ENCODE peak calls at places on chromosomes 4 and X, in eight cellular contexts. One of them, this sample, is unnamed.

GRCh38 chr4:39565925-39566630 is 38.8 kb upstream of the UGDH start:
- DNase-seq in tibial artery: no peak
- DNase-seq in GM06990: no peak
- DNase-seq in aorta: no peak
- DNase-seq in fibroblast of lung: peak
- DNase-seq in GM12865: no peak
- DNase-seq in lower leg skin: no peak
- DNase-seq in fibroblast of villous mesenchyme: peak
- DNase-seq in this sample: peak

GRCh38 chr4:30879841-30880240 is 159.7 kb downstream of the PCDH7 start:
- DNase-seq in GM06990: no peak
- DNase-seq in GM12865: no peak
- DNase-seq in lower leg skin: no peak
- DNase-seq in fibroblast of villous mesenchyme: no peak
- DNase-seq in aorta: no peak
- DNase-seq in tibial artery: no peak
- DNase-seq in fibroblast of lung: peak
- DNase-seq in this sample: no peak

GRCh38 chr4:52201705-52202104 is 150.6 kb downstream of the SPATA18 start:
- DNase-seq in fibroblast of lung: no peak
- DNase-seq in GM06990: no peak
- DNase-seq in GM12865: no peak
- DNase-seq in lower leg skin: no peak
- DNase-seq in fibroblast of villous mesenchyme: no peak
- DNase-seq in aorta: no peak
- DNase-seq in tibial artery: no peak
- DNase-seq in this sample: no peak

GRCh38 chrX:133923113-133923512 is 62.3 kb downstream of the GPC3 start:
- DNase-seq in GM12865: peak
- DNase-seq in lower leg skin: no peak
- DNase-seq in tibial artery: no peak
- DNase-seq in fibroblast of lung: no peak
- DNase-seq in aorta: no peak
- DNase-seq in fibroblast of villous mesenchyme: peak
- DNase-seq in GM06990: no peak
- DNase-seq in this sample: no peak

GRCh38 chrX:56726609-56727008 is 2.4 kb upstream of the NBDY start:
- DNase-seq in GM12865: peak
- DNase-seq in aorta: no peak
- DNase-seq in fibroblast of lung: peak
- DNase-seq in lower leg skin: peak
- DNase-seq in tibial artery: no peak
- DNase-seq in fibroblast of villous mesenchyme: peak
- DNase-seq in GM06990: no peak
- DNase-seq in this sample: no peak

GRCh38 chr4:70471897-70472296 is at the start of gene MUC7:
- DNase-seq in fibroblast of lung: no peak
- DNase-seq in aorta: no peak
- DNase-seq in tibial artery: no peak
- DNase-seq in lower leg skin: no peak
- DNase-seq in GM06990: no peak
- DNase-seq in fibroblast of villous mesenchyme: no peak
- DNase-seq in GM12865: no peak
- DNase-seq in this sample: no peak

GRCh38 chrX:133633162-133633561 is 217.9 kb upstream of the GPC4 start:
- DNase-seq in lower leg skin: no peak
- DNase-seq in tibial artery: no peak
- DNase-seq in fibroblast of lung: no peak
- DNase-seq in aorta: no peak
- DNase-seq in GM06990: no peak
- DNase-seq in fibroblast of villous mesenchyme: no peak
- DNase-seq in GM12865: no peak
- DNase-seq in this sample: no peak

GRCh38 chr4:108006361-108006760 is 16.7 kb downstream of the HADH start:
- DNase-seq in lower leg skin: no peak
- DNase-seq in aorta: no peak
- DNase-seq in fibroblast of villous mesenchyme: no peak
- DNase-seq in GM12865: no peak
- DNase-seq in fibroblast of lung: peak
- DNase-seq in tibial artery: no peak
- DNase-seq in GM06990: no peak
- DNase-seq in this sample: no peak

GRCh38 chr4:17310269-17310652 is 201.6 kb downstream of the QDPR start:
- DNase-seq in lower leg skin: no peak
- DNase-seq in tibial artery: no peak
- DNase-seq in fibroblast of villous mesenchyme: peak
- DNase-seq in fibroblast of lung: peak
- DNase-seq in GM06990: no peak
- DNase-seq in GM12865: peak
- DNase-seq in aorta: no peak
- DNase-seq in this sample: no peak

GRCh38 chr4:47050986-47051725 is 19.8 kb downstream of the GABRB1 start:
- DNase-seq in fibroblast of villous mesenchyme: peak
- DNase-seq in tibial artery: no peak
- DNase-seq in aorta: no peak
- DNase-seq in GM12865: no peak
- DNase-seq in fibroblast of lung: no peak
- DNase-seq in lower leg skin: no peak
- DNase-seq in GM06990: no peak
- DNase-seq in this sample: no peak

DNA sequence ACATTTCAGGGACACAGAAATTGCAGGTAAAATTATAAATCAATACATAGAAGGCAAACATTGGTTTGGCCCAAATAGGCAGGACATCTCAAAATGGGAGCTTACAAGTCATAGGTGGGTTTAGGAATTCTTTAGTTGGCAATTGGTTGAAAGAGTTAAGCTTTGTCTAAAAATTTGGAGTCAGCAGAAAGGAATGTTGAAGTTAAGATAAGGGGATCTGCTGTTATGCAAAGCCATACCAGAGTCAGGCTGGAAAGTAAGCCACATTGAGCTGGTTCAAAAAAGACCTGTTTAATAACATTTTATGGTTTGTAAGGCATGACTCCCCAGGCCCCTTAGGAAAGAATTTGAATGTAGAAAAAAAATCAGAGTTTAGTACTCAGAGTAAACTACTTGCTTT is 92.6 kb downstream of the IL13RA2 start:
- DNase-seq in lower leg skin: no peak
- DNase-seq in fibroblast of lung: peak
- DNase-seq in aorta: no peak
- DNase-seq in GM12865: no peak
- DNase-seq in GM06990: no peak
- DNase-seq in tibial artery: no peak
- DNase-seq in fibroblast of villous mesenchyme: peak
- DNase-seq in this sample: peak
- H3K4me3 ChIP-seq in lower leg skin: no peak
- H3K4me3 ChIP-seq in fibroblast of lung: no peak
- H3K4me3 ChIP-seq in aorta: no peak
- H3K4me3 ChIP-seq in GM12865: no peak
- H3K4me3 ChIP-seq in GM06990: no peak
- H3K4me3 ChIP-seq in tibial artery: no peak
- H3K4me3 ChIP-seq in fibroblast of villous mesenchyme: no peak
- H3K4me3 ChIP-seq in this sample: no peak

GRCh38 chr4:90317785-90318184 is 190.6 kb downstream of the CCSER1 start:
- DNase-seq in fibroblast of lung: peak
- DNase-seq in fibroblast of villous mesenchyme: peak
- DNase-seq in tibial artery: no peak
- DNase-seq in lower leg skin: no peak
- DNase-seq in GM06990: no peak
- DNase-seq in GM12865: no peak
- DNase-seq in aorta: no peak
- DNase-seq in this sample: peak

GRCh38 chr4:90318208-90318607 is 191.0 kb downstream of the CCSER1 start:
- DNase-seq in fibroblast of villous mesenchyme: peak
- DNase-seq in lower leg skin: no peak
- DNase-seq in GM12865: no peak
- DNase-seq in tibial artery: no peak
- DNase-seq in fibroblast of lung: peak
- DNase-seq in GM06990: no peak
- DNase-seq in aorta: no peak
- DNase-seq in this sample: peak
- H3K4me3 ChIP-seq in fibroblast of villous mesenchyme: no peak
- H3K4me3 ChIP-seq in lower leg skin: no peak
- H3K4me3 ChIP-seq in GM12865: no peak
- H3K4me3 ChIP-seq in tibial artery: no peak
- H3K4me3 ChIP-seq in fibroblast of lung: peak
- H3K4me3 ChIP-seq in GM06990: no peak
- H3K4me3 ChIP-seq in aorta: no peak
- H3K4me3 ChIP-seq in this sample: no peak

GRCh38 chr4:10643600-10644425 is 40.8 kb downstream of the CLNK start:
- DNase-seq in GM12865: no peak
- DNase-seq in aorta: no peak
- DNase-seq in fibroblast of lung: peak
- DNase-seq in lower leg skin: no peak
- DNase-seq in tibial artery: no peak
- DNase-seq in fibroblast of villous mesenchyme: no peak
- DNase-seq in GM06990: no peak
- DNase-seq in this sample: no peak

GRCh38 chr4:10647811-10648210 is 36.8 kb downstream of the CLNK start:
- DNase-seq in fibroblast of villous mesenchyme: no peak
- DNase-seq in GM06990: no peak
- DNase-seq in GM12865: no peak
- DNase-seq in tibial artery: no peak
- DNase-seq in fibroblast of lung: no peak
- DNase-seq in aorta: no peak
- DNase-seq in lower leg skin: no peak
- DNase-seq in this sample: no peak
- H3K4me3 ChIP-seq in fibroblast of villous mesenchyme: no peak
- H3K4me3 ChIP-seq in GM06990: no peak
- H3K4me3 ChIP-seq in GM12865: no peak
- H3K4me3 ChIP-seq in tibial artery: no peak
- H3K4me3 ChIP-seq in fibroblast of lung: no peak
- H3K4me3 ChIP-seq in aorta: no peak
- H3K4me3 ChIP-seq in lower leg skin: no peak
- H3K4me3 ChIP-seq in this sample: no peak

DNA sequence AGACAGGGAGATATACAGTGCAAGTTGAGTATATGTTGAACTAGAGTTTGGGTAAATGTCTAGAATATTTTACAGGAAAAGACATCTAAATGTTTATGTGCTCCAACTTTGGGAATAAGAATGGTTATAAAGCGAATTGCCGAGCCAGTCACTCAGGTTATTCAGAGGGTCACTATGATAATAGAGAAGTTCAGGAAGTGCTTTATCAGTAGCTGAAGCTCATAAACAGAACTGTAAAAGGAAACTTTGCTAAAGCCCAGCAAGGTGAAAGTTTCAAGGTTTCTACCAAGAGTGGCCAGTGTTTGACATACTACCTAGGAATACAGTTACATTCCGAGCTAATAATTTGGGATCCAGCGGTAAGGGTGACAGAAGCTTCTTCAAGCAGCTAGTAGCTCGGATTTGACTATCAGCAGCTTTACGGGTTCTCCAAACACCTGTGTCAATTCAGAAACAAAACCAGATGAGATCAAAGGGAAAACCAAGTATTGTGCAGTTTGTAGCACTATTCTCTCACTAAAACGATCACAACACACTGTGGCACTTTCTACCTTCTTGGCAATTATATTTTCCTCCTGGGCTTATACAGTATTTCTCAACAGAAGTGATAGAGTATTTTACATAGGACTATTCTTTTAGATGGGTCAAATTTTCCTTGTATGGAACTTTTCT is 17.2 kb upstream of the BCLAF3 start:
- DNase-seq in GM12865: no peak
- DNase-seq in fibroblast of lung: no peak
- DNase-seq in aorta: no peak
- DNase-seq in lower leg skin: no peak
- DNase-seq in tibial artery: no peak
- DNase-seq in GM06990: no peak
- DNase-seq in fibroblast of villous mesenchyme: no peak
- DNase-seq in this sample: no peak
- H3K4me3 ChIP-seq in GM12865: no peak
- H3K4me3 ChIP-seq in fibroblast of lung: no peak
- H3K4me3 ChIP-seq in aorta: no peak
- H3K4me3 ChIP-seq in lower leg skin: no peak
- H3K4me3 ChIP-seq in tibial artery: no peak
- H3K4me3 ChIP-seq in GM06990: no peak
- H3K4me3 ChIP-seq in fibroblast of villous mesenchyme: no peak
- H3K4me3 ChIP-seq in this sample: no peak